ENCODE peak calls at places on chromosomes 3 and 15, in four cellular contexts. R is ovary, Y is A549, V is sigmoid colon. H is an unnamed sample.

GRCh38 chr15:70752142-70752754 is 11.1 kb downstream of the UACA start:
- DNase-seq in R (no peak), V (no peak), Y (no peak), H (peak; percentile 34)

GRCh38 chr15:42286445-42287029 is 13.3 kb upstream of the TMEM87A start:
- DNase-seq in Y (no peak), R (no peak), V (no peak), H (no peak)

GRCh38 chr15:62453356-62453755 is 288.3 kb upstream of the C2CD4B start:
- DNase-seq in V (no peak), R (no peak), Y (no peak), H (no peak)

GRCh38 chr3:127684871-127685707 is 12.3 kb downstream of the ABTB1 start:
- DNase-seq in R (peak; percentile 7), Y (no peak), V (peak; percentile 63), H (no peak)

GRCh38 chr3:173770011-173770410 is 372.5 kb downstream of the NLGN1 start:
- DNase-seq in Y (no peak), V (no peak), R (no peak), H (no peak)

GRCh38 chr3:160185711-160186110 is 39.5 kb upstream of the C3orf80 start:
- DNase-seq in V (no peak), Y (no peak), R (no peak), H (no peak)

GRCh38 chr3:187669675-187670504 is at the start of gene SST:
- DNase-seq in V (no peak), R (peak; percentile 49), Y (peak; percentile 13), H (peak; percentile 8)

GRCh38 chr3:86743233-86743632 is 247.7 kb downstream of the VGLL3 start:
- DNase-seq in Y (no peak), V (no peak), R (no peak), H (no peak)

GRCh38 chr3:153221748-153222162 is 59.7 kb downstream of the RAP2B start:
- DNase-seq in Y (peak; percentile 6), V (peak; percentile 80), R (no peak), H (peak; percentile 49)
- TF ChIP-seq EP300 in Y (no peak), V (no peak), R (no peak), H (no peak)

DNA sequence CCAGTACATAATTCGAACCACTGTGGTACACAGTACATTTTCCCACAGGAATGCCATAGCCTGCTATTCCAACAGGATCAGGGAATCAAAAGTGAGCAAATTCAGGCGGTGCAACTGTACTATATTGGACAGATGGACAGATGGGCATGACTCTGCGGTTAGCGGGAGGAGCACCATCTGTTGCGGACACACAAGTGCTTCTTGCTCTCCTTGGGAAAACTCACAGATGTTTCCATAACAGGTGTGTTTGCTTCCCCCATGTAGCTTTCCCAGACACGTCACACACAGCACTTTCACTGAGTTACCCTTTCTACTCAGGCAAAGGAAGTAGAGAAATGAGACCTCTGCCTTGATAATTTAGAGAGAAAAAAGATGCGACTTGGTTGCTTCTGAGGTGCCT is 325.1 kb upstream of the THBS1 start:
- DNase-seq in V (no peak), Y (no peak), R (no peak), H (no peak)
- TF ChIP-seq POLR2A in V (no peak), Y (no peak), R (no peak), H (no peak)

DNA sequence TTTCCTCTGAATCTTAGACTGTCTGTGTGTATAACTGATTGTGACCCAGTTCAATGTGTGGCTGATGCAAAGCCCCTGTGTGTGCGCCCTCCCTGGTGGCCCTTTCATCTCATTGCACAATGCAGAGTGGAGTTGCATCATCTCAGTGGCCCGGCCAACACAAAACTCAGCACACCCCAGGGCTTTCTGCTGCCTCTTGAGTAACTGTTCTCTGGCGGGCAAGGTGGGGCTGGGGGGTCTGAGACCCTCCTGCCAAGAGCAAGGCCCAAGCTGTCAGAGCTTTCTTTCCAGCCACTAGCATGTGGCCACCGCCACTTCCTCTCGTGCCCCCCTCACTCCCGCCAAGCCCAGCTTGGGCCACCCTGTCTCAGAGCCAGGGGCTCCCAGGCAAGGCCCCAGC is 80.7 kb upstream of the ALDH1L1 start:
- DNase-seq in R (peak; percentile 74), V (peak; percentile 92), Y (no peak), H (peak; percentile 59)
- TF ChIP-seq EP300 in R (peak; percentile 61), V (no peak), Y (no peak), H (no peak)

GRCh38 chr3:51974963-51975856 is at the start of gene ABHD14A:
- DNase-seq in Y (peak; percentile 55), V (peak; percentile 91), R (peak; percentile 78), H (peak; percentile 88)
- TF ChIP-seq POLR2A in Y (peak; percentile 86), V (peak; percentile 41), R (peak; percentile 25), H (peak; percentile 85)

GRCh38 chr3:196886175-196886574 is 18.5 kb downstream of the SENP5 start:
- DNase-seq in Y (no peak), R (no peak), V (no peak), H (no peak)
- TF ChIP-seq EP300 in Y (no peak), R (no peak), V (no peak), H (no peak)

GRCh38 chr3:45689787-45690145 is 570 bp downstream of the SACM1L start:
- DNase-seq in V (no peak), Y (no peak), R (no peak), H (no peak)

GRCh38 chr3:45688194-45688881 is 858 bp upstream of the SACM1L start:
- DNase-seq in Y (peak; percentile 47), V (no peak), R (peak; percentile 45), H (peak; percentile 28)

GRCh38 chr3:45690331-45691035 is 1.3 kb downstream of the SACM1L start:
- DNase-seq in Y (no peak), R (no peak), V (no peak), H (no peak)

GRCh38 chr3:45687828-45688193 is 1.4 kb upstream of the SACM1L start:
- DNase-seq in Y (no peak), V (no peak), R (no peak), H (no peak)

DNA sequence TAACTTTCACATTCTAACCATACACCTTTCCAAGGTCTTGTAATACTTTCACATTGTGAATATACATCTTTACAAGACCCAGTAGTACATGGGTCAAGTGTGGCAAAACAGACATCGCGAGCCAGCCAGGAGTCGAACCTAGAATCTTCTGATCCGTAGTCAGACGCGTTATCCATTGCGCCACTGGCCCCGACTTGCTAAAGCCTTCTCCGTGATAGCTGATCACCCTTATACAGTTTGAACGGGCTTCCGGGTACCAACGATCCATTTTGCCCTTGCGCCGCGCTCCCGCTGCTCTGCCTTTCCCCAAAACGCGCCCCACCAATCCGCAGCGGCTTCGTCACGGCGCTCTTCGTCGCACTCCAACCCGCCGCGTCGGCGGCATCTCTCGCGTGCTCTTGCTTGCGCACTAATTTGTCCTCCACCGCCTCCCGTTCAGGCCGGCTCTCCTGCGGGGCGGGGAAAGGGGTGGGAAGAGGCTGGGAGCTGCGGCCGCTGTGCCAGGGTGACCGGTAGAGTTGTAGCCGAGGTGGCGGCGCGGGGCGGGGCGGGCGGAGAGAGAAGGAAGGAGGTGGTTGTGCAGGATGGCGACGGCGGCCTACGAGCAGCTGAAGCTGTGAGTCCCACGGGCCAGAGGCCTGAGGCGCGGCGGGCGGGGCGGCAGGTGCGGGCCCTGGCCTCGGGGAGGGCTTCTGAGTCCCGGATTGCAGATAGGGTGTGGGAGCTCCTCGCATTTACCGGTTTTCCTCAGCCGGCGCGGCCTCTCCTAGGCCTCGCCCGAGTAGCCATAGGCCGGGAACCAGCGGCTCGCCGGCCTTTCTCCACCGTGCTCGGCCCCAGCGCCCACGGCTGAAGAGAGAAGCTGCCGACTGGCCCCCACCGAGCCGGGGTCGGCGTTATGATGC is at the start of gene SACM1L:
- DNase-seq in V (peak; percentile 99), Y (peak; percentile 97), R (peak; percentile 96), H (peak; percentile 99)
- TF ChIP-seq POLR2A in V (peak; percentile 69), Y (peak; percentile 79), R (no peak), H (peak; percentile 94)

GRCh38 chr3:30289324-30289723 is 317.1 kb upstream of the TGFBR2 start:
- DNase-seq in Y (peak; percentile 71), V (no peak), R (no peak), H (peak; percentile 13)
- TF ChIP-seq EP300 in Y (no peak), V (no peak), R (no peak), H (no peak)

DNA sequence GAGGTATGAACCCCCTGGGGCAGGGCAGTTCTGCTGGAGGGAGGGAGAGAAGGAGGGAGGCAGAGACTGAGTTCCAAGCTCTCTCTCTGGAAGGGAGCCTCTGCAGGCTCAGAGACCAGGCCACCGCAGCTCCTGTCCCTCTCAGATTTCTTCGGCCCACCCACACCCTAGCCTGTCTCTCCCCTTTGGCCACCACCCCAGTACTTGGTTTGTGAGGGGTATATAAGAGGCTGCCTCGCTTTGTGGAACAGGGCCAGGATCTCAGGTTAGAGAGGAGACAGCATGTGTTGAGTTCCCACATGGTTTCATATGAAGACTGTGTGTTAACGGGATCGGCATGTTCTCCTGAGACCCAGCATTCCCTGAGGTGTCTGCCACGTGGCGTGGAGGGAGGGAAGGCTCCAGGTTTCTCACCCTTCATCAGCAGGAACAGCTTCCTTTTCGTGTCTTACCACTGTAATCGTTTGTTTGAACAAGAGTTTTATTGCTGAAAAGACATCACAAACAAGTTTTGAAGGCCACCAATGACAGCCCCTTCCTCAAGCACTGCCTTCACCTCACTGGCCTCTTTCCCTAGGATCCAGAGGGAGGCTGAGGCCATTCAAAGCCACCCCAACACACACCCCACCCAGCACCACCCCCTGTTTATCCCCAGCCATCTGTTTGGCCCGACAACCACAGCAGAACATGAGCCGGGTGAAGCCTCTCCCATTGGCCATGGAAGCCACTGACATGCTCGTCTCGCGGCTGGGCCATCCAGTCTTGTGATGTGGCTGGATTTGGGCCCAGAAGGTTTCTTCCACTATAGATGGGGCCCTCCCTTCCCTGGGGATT is 9.8 kb downstream of the BHLHE40 start:
- DNase-seq in R (peak; percentile 50), Y (peak; percentile 91), V (peak; percentile 82), H (peak; percentile 53)
- TF ChIP-seq POLR2A in R (no peak), Y (no peak), V (no peak), H (no peak)

GRCh38 chr3:157614896-157615295 is 111.7 kb upstream of the VEPH1 start:
- DNase-seq in R (no peak), Y (no peak), V (no peak), H (no peak)

GRCh38 chr3:157605356-157605755 is 102.1 kb upstream of the VEPH1 start:
- DNase-seq in Y (no peak), V (no peak), R (no peak), H (no peak)

GRCh38 chr3:157606392-157607197 is 103.4 kb upstream of the VEPH1 start:
- DNase-seq in V (peak; percentile 70), R (peak; percentile 23), Y (peak; percentile 64), H (peak; percentile 45)

GRCh38 chr3:157608006-157608405 is 104.8 kb upstream of the VEPH1 start:
- DNase-seq in V (no peak), R (no peak), Y (no peak), H (no peak)

DNA sequence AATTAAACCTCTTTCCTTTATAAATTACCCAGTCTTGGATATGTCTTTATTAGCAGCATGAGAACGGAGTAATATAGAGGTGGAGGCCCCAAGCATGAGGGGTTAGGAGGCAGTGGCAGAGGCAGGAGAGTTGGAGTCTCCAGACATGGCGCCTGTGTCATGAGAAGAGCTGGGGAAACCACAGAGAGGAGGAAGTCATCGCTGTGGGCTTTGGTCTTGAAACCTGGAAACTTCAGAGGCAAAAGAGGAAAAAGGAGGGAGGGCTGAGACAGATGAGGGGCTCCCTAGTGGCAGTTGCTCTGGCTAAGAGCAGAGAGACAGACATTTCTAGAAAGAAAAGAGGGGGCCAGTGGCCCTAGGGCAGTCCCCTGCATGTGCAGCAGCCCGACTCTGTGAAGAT is 108.0 kb upstream of the VEPH1 start:
- DNase-seq in Y (no peak), V (no peak), R (no peak), H (no peak)
- TF ChIP-seq EP300 in Y (no peak), V (no peak), R (no peak), H (no peak)